ENCODE peak calls at places on chromosomes 5 and 9, in five cellular contexts. J, M, G, N and I are unnamed samples.

GRCh38 chr9:13278023-13278367 is 1.5 kb downstream of the MPDZ start:
- DNase-seq in J (no peak), M (no peak), G (peak), N (no peak), I (no peak)

GRCh38 chr5:132365213-132365612 is 4.3 kb upstream of the SLC22A5 start:
- DNase-seq in J (no peak), M (no peak), G (peak), N (no peak), I (no peak)

GRCh38 chr5:58261605-58262004 is 198.3 kb downstream of the PLK2 start:
- DNase-seq in J (no peak), M (no peak), G (no peak), N (no peak), I (no peak)

GRCh38 chr5:179257190-179257741 is 88.0 kb downstream of the ADAMTS2 start:
- DNase-seq in J (no peak), M (peak), G (no peak), N (no peak), I (no peak)

GRCh38 chr5:107359033-107359915 is 311.5 kb downstream of the EFNA5 start:
- DNase-seq in J (no peak), M (no peak), G (peak), N (no peak), I (no peak)

GRCh38 chr9:22079873-22080341 is 70.8 kb upstream of the CDKN2B start:
- DNase-seq in J (peak), M (no peak), G (no peak), N (peak), I (peak)

GRCh38 chr5:16880547-16880946 is 55.5 kb downstream of the MYO10 start:
- DNase-seq in J (no peak), M (no peak), G (no peak), N (no peak), I (no peak)

GRCh38 chr5:17398439-17398838 is 99.6 kb upstream of the TAF11L2 start:
- DNase-seq in J (no peak), M (no peak), G (peak), N (peak), I (no peak)

DNA sequence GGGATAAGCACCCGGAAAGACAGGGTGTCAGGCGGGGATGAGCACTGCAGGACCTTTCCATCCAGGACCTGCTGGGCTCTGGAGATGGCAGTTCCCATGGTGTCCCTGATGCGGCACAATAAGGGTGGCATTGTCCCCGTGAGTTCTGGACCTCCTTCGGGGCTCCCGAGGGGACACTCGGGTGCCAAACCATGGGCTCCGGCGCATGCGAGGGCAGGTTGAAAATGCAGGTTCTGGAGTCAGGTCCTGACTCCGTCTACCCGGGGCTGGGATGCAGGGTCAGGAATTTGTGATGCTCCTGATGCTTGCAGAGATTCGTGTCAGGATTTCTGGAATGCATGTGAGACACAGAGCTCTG is 682 bp downstream of the FCN2 start:
- DNase-seq in J (no peak), M (no peak), G (no peak), N (no peak), I (no peak)
- TF ChIP-seq CTCF in J (no peak), M (no peak), G (no peak), N (no peak), I (no peak)

GRCh38 chr9:88177343-88177742 is 39.1 kb upstream of the SPATA31C2 start:
- DNase-seq in J (no peak), M (no peak), G (no peak), N (no peak), I (no peak)

GRCh38 chr9:88169700-88170099 is 31.4 kb upstream of the SPATA31C2 start:
- DNase-seq in J (no peak), M (no peak), G (no peak), N (no peak), I (no peak)

GRCh38 chr9:88179080-88179521 is 40.8 kb upstream of the SPATA31C2 start:
- DNase-seq in J (no peak), M (no peak), G (no peak), N (no peak), I (no peak)

GRCh38 chr9:88173378-88173999 is 35.2 kb upstream of the SPATA31C2 start:
- DNase-seq in J (peak), M (no peak), G (peak), N (no peak), I (peak)

DNA sequence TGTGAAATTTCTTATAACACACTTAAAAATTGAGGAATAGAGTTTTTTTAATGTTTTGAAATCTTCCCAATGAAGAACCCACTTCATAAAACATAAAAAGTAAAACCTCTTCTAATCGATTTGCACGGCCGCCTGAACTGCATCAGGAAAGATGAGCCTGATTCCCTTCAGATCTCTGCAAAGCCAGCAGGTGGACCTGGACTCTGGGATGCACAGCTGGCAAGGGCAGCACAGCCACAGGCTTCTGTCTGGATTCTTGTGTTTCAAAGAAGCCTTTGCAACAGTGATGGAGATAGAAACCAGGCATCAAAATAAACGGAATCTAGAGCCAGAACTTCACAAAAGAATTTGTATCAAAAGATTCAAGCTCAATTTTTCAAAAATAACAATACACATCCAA is 36.0 kb upstream of the SPATA31C2 start:
- DNase-seq in J (no peak), M (no peak), G (no peak), N (no peak), I (no peak)
- TF ChIP-seq CTCF in J (no peak), M (no peak), G (no peak), N (peak), I (no peak)

GRCh38 chr5:38734353-38734752 is 111.5 kb upstream of the OSMR start:
- DNase-seq in J (no peak), M (no peak), G (no peak), N (no peak), I (no peak)
- TF ChIP-seq CTCF in J (no peak), M (no peak), G (no peak), N (peak), I (no peak)

GRCh38 chr9:107293555-107294085 is 10.5 kb downstream of the RAD23B start:
- DNase-seq in J (no peak), M (no peak), G (no peak), N (no peak), I (no peak)

GRCh38 chr9:107295995-107296394 is 12.9 kb downstream of the RAD23B start:
- DNase-seq in J (no peak), M (no peak), G (no peak), N (no peak), I (no peak)

GRCh38 chr9:107294756-107295155 is 11.7 kb downstream of the RAD23B start:
- DNase-seq in J (no peak), M (no peak), G (no peak), N (no peak), I (no peak)

GRCh38 chr9:107299437-107299836 is 16.4 kb downstream of the RAD23B start:
- DNase-seq in J (no peak), M (no peak), G (no peak), N (no peak), I (no peak)
- TF ChIP-seq CTCF in J (no peak), M (no peak), G (no peak), N (peak), I (no peak)

DNA sequence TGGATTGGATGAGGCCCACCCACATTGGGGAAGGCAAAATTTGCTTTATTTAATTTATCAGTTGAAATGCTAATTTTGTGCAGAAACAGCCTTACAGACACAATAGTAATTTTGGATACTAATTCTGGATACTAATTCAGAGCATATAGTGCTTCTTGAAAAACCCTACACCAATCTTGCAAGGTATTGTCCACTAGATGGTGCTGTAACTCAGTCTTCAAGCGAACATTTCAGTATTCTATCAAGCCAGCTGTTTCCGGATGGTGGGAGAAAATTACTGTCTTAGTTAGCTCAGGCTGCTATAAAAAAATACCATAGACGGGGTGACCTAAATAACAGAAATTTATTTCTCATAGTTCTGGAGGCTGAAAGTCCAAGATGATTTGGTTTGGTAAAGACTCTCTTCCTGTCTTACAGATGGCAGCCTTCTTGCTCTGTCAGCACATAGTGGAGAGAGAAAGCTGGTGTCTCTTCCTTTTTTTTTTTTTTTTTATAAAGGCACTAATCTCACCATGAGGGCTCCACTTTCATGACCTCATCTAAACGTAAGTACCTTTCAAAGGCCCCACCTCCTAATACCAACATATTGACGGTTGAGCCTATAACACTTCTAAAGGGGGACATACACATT is 1306.5 kb upstream of the CDH9 start:
- DNase-seq in J (no peak), M (no peak), G (peak), N (peak), I (peak)
- TF ChIP-seq CTCF in J (peak), M (peak), G (peak), N (peak), I (no peak)